ENCODE peak calls at places on chromosomes 1 and 21, in seven cellular contexts. A is stimulated activated CD4-positive, alpha-beta T cell treated with anti-CD3 and anti-CD28 coated beads, Interleukin-1b, Interleukin-23, amount 100 ng/mL, for 4 hours; L is D341Med; C is left kidney; K is nephron progenitor cell; T is NCI-H460; U is LoVo. D is an unnamed sample.

GRCh38 chr1:102550729-102551384 is 554.1 kb upstream of the OLFM3 start:
- DNase-seq in T (no peak), C (peak), U (no peak), L (peak), A (no peak), K (peak), D (peak)

GRCh38 chr21:38171723-38172344 is 85.0 kb upstream of the KCNJ15 start:
- DNase-seq in T (no peak), L (no peak), A (no peak), U (no peak), K (peak), C (peak), D (peak)

GRCh38 chr1:13699936-13700520 is at the start of gene PRDM2:
- DNase-seq in A (peak), C (peak), K (peak), U (no peak), L (peak), T (peak), D (peak)

GRCh38 chr1:54170961-54171460 is 18.2 kb upstream of the CDCP2 start:
- DNase-seq in C (no peak), A (no peak), U (no peak), L (no peak), T (no peak), K (no peak), D (no peak)

GRCh38 chr1:67564193-67564592 is 120.8 kb upstream of the GADD45A start:
- DNase-seq in U (no peak), C (no peak), T (no peak), K (no peak), L (no peak), A (no peak), D (no peak)

GRCh38 chr1:47587891-47588582 is 150.2 kb downstream of the FOXD2 start:
- DNase-seq in T (no peak), K (no peak), C (peak), U (no peak), A (no peak), L (peak), D (peak)

GRCh38 chr1:156668801-156669637 is 8.2 kb downstream of the NES start:
- DNase-seq in C (peak), U (no peak), K (no peak), A (no peak), L (no peak), T (no peak), D (no peak)

GRCh38 chr1:212973426-212973825 is 23.1 kb downstream of the VASH2 start:
- DNase-seq in L (no peak), T (no peak), A (no peak), K (no peak), C (no peak), U (no peak), D (no peak)

GRCh38 chr21:33898546-33898945 is 17.1 kb downstream of the ATP5PO start:
- DNase-seq in T (no peak), U (no peak), C (no peak), A (no peak), L (no peak), K (no peak), D (no peak)

GRCh38 chr21:31064803-31065202 is 26.5 kb upstream of the KRTAP19-8 start:
- DNase-seq in C (no peak), T (no peak), L (no peak), K (no peak), U (no peak), A (no peak), D (no peak)

GRCh38 chr21:37579356-37579755 is 212.8 kb downstream of the DYRK1A start:
- DNase-seq in T (no peak), C (no peak), L (no peak), K (no peak), A (no peak), U (no peak), D (no peak)

GRCh38 chr1:42146916-42147320 is 6.3 kb upstream of the GUCA2B start:
- DNase-seq in A (peak), L (peak), U (peak), K (peak), T (peak), C (peak), D (peak)

GRCh38 chr1:222643603-222643936 is 25.7 kb downstream of the MIA3 start:
- DNase-seq in K (no peak), U (no peak), A (no peak), L (no peak), T (peak), C (peak), D (no peak)

GRCh38 chr1:228064741-228065542 is 17.6 kb upstream of the ARF1 start:
- DNase-seq in U (no peak), K (no peak), T (no peak), L (no peak), A (no peak), C (no peak), D (no peak)

GRCh38 chr1:202623075-202623474 is 87.2 kb downstream of the SYT2 start:
- DNase-seq in K (no peak), C (peak), T (peak), U (no peak), L (peak), A (no peak), D (no peak)

GRCh38 chr1:203935286-203935685 is 73.9 kb downstream of the SNRPE start:
- DNase-seq in A (no peak), C (no peak), L (no peak), T (no peak), K (no peak), U (no peak), D (no peak)

GRCh38 chr1:62294211-62294610 is 25.0 kb downstream of the KANK4 start:
- DNase-seq in L (peak), T (no peak), K (peak), A (no peak), U (no peak), C (peak), D (no peak)

GRCh38 chr1:94020764-94021579 is 100.0 kb downstream of the ABCA4 start:
- DNase-seq in U (no peak), K (no peak), A (no peak), L (no peak), C (peak), T (no peak), D (peak)

GRCh38 chr21:35563885-35564451 is 496.4 kb downstream of the SETD4 start:
- DNase-seq in A (no peak), C (peak), L (no peak), K (peak), T (no peak), U (no peak), D (peak)

GRCh38 chr1:176638713-176639112 is 175.7 kb downstream of the PAPPA2 start:
- DNase-seq in C (no peak), A (no peak), T (no peak), L (no peak), U (no peak), K (no peak), D (no peak)

GRCh38 chr1:155202198-155202597 is 5.5 kb downstream of the THBS3 start:
- DNase-seq in C (no peak), T (no peak), U (no peak), A (no peak), L (no peak), K (no peak), D (no peak)

GRCh38 chr1:204192589-204193352 is 3.5 kb downstream of the KISS1 start:
- DNase-seq in A (no peak), C (no peak), U (no peak), L (no peak), T (no peak), K (no peak), D (no peak)

GRCh38 chr1:77857557-77857956 is 30.9 kb upstream of the NEXN start:
- DNase-seq in U (no peak), K (no peak), T (no peak), A (no peak), C (no peak), L (no peak), D (no peak)

GRCh38 chr1:197198911-197199310 is 52.4 kb upstream of the ASPM start:
- DNase-seq in U (no peak), T (no peak), L (no peak), A (no peak), C (no peak), K (no peak), D (no peak)

GRCh38 chr1:197521118-197521739 is 253.2 kb downstream of the CRB1 start:
- DNase-seq in L (peak), T (peak), U (peak), A (no peak), K (peak), C (peak), D (peak)

GRCh38 chr1:119266386-119266785 is 102.2 kb upstream of the HAO2 start:
- DNase-seq in A (no peak), C (no peak), U (no peak), T (no peak), K (no peak), L (no peak), D (no peak)

GRCh38 chr1:182146286-182146685 is 84.8 kb upstream of the ZNF648 start:
- DNase-seq in L (no peak), C (no peak), T (no peak), A (no peak), U (no peak), K (no peak), D (no peak)

GRCh38 chr1:230825061-230825803 is 43.1 kb downstream of the C1orf198 start:
- DNase-seq in T (peak), U (peak), K (no peak), A (no peak), C (peak), L (peak), D (peak)